ENCODE peak calls at places on chromosomes 2 and 18, in five cellular contexts. K is Caki2; W is central memory CD4-positive, alpha-beta T cell; C is transverse colon; O is AG20443. A is an unnamed sample.

GRCh38 chr2:200968162-200968561 is 4.7 kb upstream of the ORC2 start:
- DNase-seq in O (no peak), K (no peak), C (peak; percentile 23), W (no peak), A (no peak)

GRCh38 chr2:178679891-178680290 is 127.3 kb downstream of the TTN start:
- DNase-seq in O (no peak), K (no peak), C (no peak), W (no peak), A (no peak)

GRCh38 chr2:43192939-43193651 is 33.3 kb downstream of the ZFP36L2 start:
- DNase-seq in W (no peak), O (no peak), K (no peak), C (peak; percentile 40), A (no peak)

GRCh38 chr2:234980476-234981187 is 28.8 kb downstream of the SH3BP4 start:
- DNase-seq in C (peak; percentile 52), W (no peak), O (no peak), K (no peak), A (no peak)

GRCh38 chr2:143263045-143263625 is 133.9 kb downstream of the ARHGAP15 start:
- DNase-seq in K (no peak), C (no peak), O (no peak), W (no peak), A (no peak)

GRCh38 chr2:173881886-173882285 is 83.3 kb downstream of the SP3 start:
- DNase-seq in O (no peak), C (no peak), W (no peak), K (peak; percentile 50), A (no peak)

GRCh38 chr18:73683618-73684238 is 463.9 kb downstream of the FBXO15 start:
- DNase-seq in O (peak; percentile 40), C (no peak), W (no peak), K (no peak), A (no peak)

GRCh38 chr18:9017900-9018217 is 84.6 kb upstream of the NDUFV2 start:
- DNase-seq in K (no peak), O (peak; percentile 68), W (no peak), C (no peak), A (no peak)

GRCh38 chr2:96073170-96073775 is 38.6 kb upstream of the GPAT2 start:
- DNase-seq in O (peak; percentile 2), C (no peak), K (no peak), W (no peak), A (no peak)

GRCh38 chr2:148674063-148675020 is 29.8 kb downstream of the EPC2 start:
- DNase-seq in K (peak; percentile 15), O (no peak), C (no peak), W (peak; percentile 34), A (no peak)

GRCh38 chr2:236161082-236161462 is 7.1 kb downstream of the GBX2 start:
- DNase-seq in K (no peak), O (peak; percentile 7), W (no peak), C (no peak), A (no peak)

GRCh38 chr2:24122356-24123211 is 550 bp downstream of the PFN4 start:
- DNase-seq in O (no peak), K (no peak), W (no peak), C (no peak), A (no peak)

GRCh38 chr2:47086571-47086970 is 68.5 kb downstream of the STPG4 start:
- DNase-seq in C (no peak), W (no peak), O (no peak), K (no peak), A (no peak)

GRCh38 chr2:48433682-48434081 is 96.3 kb upstream of the STON1 start:
- DNase-seq in O (no peak), W (no peak), K (no peak), C (peak; percentile 31), A (peak; percentile 63)

GRCh38 chr2:232420463-232421188 is 14.0 kb downstream of the ALPG start:
- DNase-seq in W (no peak), O (peak; percentile 56), C (peak; percentile 47), K (no peak), A (peak; percentile 56)

GRCh38 chr2:160489096-160489495 is 4.5 kb downstream of the RBMS1 start:
- DNase-seq in W (no peak), C (no peak), O (no peak), K (no peak), A (no peak)

GRCh38 chr2:96318723-96319122 is 6.4 kb upstream of the ITPRIPL1 start:
- DNase-seq in C (no peak), O (no peak), K (no peak), W (no peak), A (no peak)

GRCh38 chr2:188659656-188660406 is 314.3 kb upstream of the COL3A1 start:
- DNase-seq in C (no peak), O (peak; percentile 49), K (no peak), W (no peak), A (no peak)

A was measured in mucosa of gallbladder.